ENCODE peak calls at places on chromosomes 6 and 20, in seven cellular contexts. O is cardiac muscle cell, P is activated T-helper 1 cell treated with Interleukin-2 at 50 U/mL for 16 hours, X is endothelial cell, B is iPS DF 19.7, W is fibroblast of mammary gland, M is nephron progenitor cell. Q is an unnamed sample.

GRCh38 chr6:90156861-90157260 is 139.8 kb downstream of the BACH2 start:
- DNase-seq in O (no peak), P (peak), B (no peak), W (no peak), M (no peak), X (no peak), Q (no peak)

GRCh38 chr20:43844778-43845614 is 69.7 kb upstream of the TOX2 start:
- DNase-seq in W (peak), X (no peak), O (peak), M (no peak), P (no peak), B (no peak), Q (no peak)

GRCh38 chr6:96792791-96793190 is 44.5 kb downstream of the GPR63 start:
- DNase-seq in B (no peak), M (no peak), O (no peak), W (no peak), P (no peak), X (no peak), Q (no peak)

GRCh38 chr6:117169781-117170281 is 95.5 kb upstream of the VGLL2 start:
- DNase-seq in P (no peak), X (no peak), W (no peak), M (no peak), O (no peak), B (no peak), Q (no peak)

GRCh38 chr6:107219851-107220250 is 104.5 kb upstream of the BEND3 start:
- DNase-seq in X (no peak), B (no peak), M (no peak), P (no peak), O (no peak), W (no peak), Q (no peak)

GRCh38 chr6:158002951-158003853 is 21.5 kb downstream of the SYNJ2 start:
- DNase-seq in O (peak), P (no peak), W (peak), B (no peak), M (no peak), X (no peak), Q (no peak)

GRCh38 chr6:22141271-22141745 is 155.5 kb downstream of the PRL start:
- DNase-seq in M (no peak), B (no peak), X (no peak), O (peak), P (no peak), W (no peak), Q (no peak)

GRCh38 chr6:138145402-138145801 is 16.3 kb upstream of the ARFGEF3 start:
- DNase-seq in M (no peak), P (no peak), W (no peak), B (no peak), X (no peak), O (no peak), Q (no peak)

GRCh38 chr6:26475823-26476729 is 18.3 kb downstream of the BTN2A1 start:
- DNase-seq in M (no peak), P (no peak), B (no peak), O (no peak), W (peak), X (no peak), Q (no peak)